ENCODE peak calls at places on chromosomes 5 and 9, in four cellular contexts. One of them, this sample, is unnamed.
A peak's percentile ranks its signal among the peaks of the same experiment; 100 is the strongest.

GRCh38 chr5:92320446-92320845 is 937.3 kb upstream of the ARRDC3 start:
- DNase-seq in Caki2: no peak
- DNase-seq in NCI-H1092: no peak
- DNase-seq in pancreas: no peak
- DNase-seq in this sample: no peak

GRCh38 chr5:179794575-179794974 is 789 bp downstream of the LTC4S start:
- DNase-seq in Caki2: no peak
- DNase-seq in NCI-H1092: no peak
- DNase-seq in pancreas: peak; percentile 74
- DNase-seq in this sample: no peak

GRCh38 chr5:23506329-23507236 is 826 bp upstream of the PRDM9 start:
- DNase-seq in Caki2: no peak
- DNase-seq in NCI-H1092: peak; percentile 77
- DNase-seq in pancreas: peak; percentile 58
- DNase-seq in this sample: peak; percentile 32

GRCh38 chr5:14296533-14297331 is 153.6 kb downstream of the TRIO start:
- DNase-seq in Caki2: no peak
- DNase-seq in NCI-H1092: peak; percentile 87
- DNase-seq in pancreas: no peak
- DNase-seq in this sample: no peak

GRCh38 chr9:134477342-134477925 is 151.2 kb downstream of the RXRA start:
- DNase-seq in Caki2: no peak
- DNase-seq in NCI-H1092: no peak
- DNase-seq in pancreas: peak; percentile 31
- DNase-seq in this sample: no peak

GRCh38 chr9:38079410-38080105 is 10.5 kb upstream of the SHB start:
- DNase-seq in Caki2: no peak
- DNase-seq in NCI-H1092: no peak
- DNase-seq in pancreas: no peak
- DNase-seq in this sample: no peak

GRCh38 chr9:120755827-120756434 is 37.3 kb downstream of the FBXW2 start:
- DNase-seq in Caki2: peak; percentile 40
- DNase-seq in NCI-H1092: peak; percentile 46
- DNase-seq in pancreas: no peak
- DNase-seq in this sample: no peak

GRCh38 chr9:101571114-101571513 is 23.7 kb downstream of the PPP3R2 start:
- DNase-seq in Caki2: no peak
- DNase-seq in NCI-H1092: no peak
- DNase-seq in pancreas: no peak
- DNase-seq in this sample: no peak

GRCh38 chr5:122436615-122437014 is 124.6 kb downstream of the SNCAIP start:
- DNase-seq in Caki2: no peak
- DNase-seq in NCI-H1092: no peak
- DNase-seq in pancreas: no peak
- DNase-seq in this sample: no peak

GRCh38 chr5:35029333-35029732 is 18.4 kb downstream of the AGXT2 start:
- DNase-seq in Caki2: no peak
- DNase-seq in NCI-H1092: no peak
- DNase-seq in pancreas: no peak
- DNase-seq in this sample: peak; percentile 85

GRCh38 chr9:78549711-78550110 is 252.8 kb downstream of the PSAT1 start:
- DNase-seq in Caki2: no peak
- DNase-seq in NCI-H1092: no peak
- DNase-seq in pancreas: no peak
- DNase-seq in this sample: no peak

GRCh38 chr9:136441191-136441680 is 1.6 kb upstream of the INPP5E start:
- DNase-seq in Caki2: no peak
- DNase-seq in NCI-H1092: no peak
- DNase-seq in pancreas: no peak
- DNase-seq in this sample: no peak

GRCh38 chr5:53331463-53331862 is 149.0 kb upstream of the FST start:
- DNase-seq in Caki2: no peak
- DNase-seq in NCI-H1092: no peak
- DNase-seq in pancreas: no peak
- DNase-seq in this sample: no peak

GRCh38 chr5:126449751-126450271 is 26.6 kb downstream of the GRAMD2B start:
- DNase-seq in Caki2: no peak
- DNase-seq in NCI-H1092: no peak
- DNase-seq in pancreas: no peak
- DNase-seq in this sample: no peak

GRCh38 chr9:119273325-119273904 is 95.8 kb downstream of the BRINP1 start:
- DNase-seq in Caki2: peak; percentile 41
- DNase-seq in NCI-H1092: no peak
- DNase-seq in pancreas: no peak
- DNase-seq in this sample: peak; percentile 59

GRCh38 chr9:37984672-37985611 is 81.0 kb upstream of the SLC25A51 start:
- DNase-seq in Caki2: no peak
- DNase-seq in NCI-H1092: peak; percentile 60
- DNase-seq in pancreas: peak; percentile 41
- DNase-seq in this sample: no peak

GRCh38 chr5:99675974-99676373 is 747.2 kb upstream of the CHD1 start:
- DNase-seq in Caki2: no peak
- DNase-seq in NCI-H1092: no peak
- DNase-seq in pancreas: no peak
- DNase-seq in this sample: no peak

GRCh38 chr9:76365028-76365427 is 29.2 kb downstream of the RFK start:
- DNase-seq in Caki2: peak; percentile 54
- DNase-seq in NCI-H1092: no peak
- DNase-seq in pancreas: no peak
- DNase-seq in this sample: peak; percentile 87

GRCh38 chr9:129102791-129103594 is 7.6 kb downstream of the CRAT start:
- DNase-seq in Caki2: no peak
- DNase-seq in NCI-H1092: no peak
- DNase-seq in pancreas: peak; percentile 91
- DNase-seq in this sample: no peak

GRCh38 chr9:95508242-95508967 is 8.4 kb downstream of the PTCH1 start:
- DNase-seq in Caki2: no peak
- DNase-seq in NCI-H1092: no peak
- DNase-seq in pancreas: no peak
- DNase-seq in this sample: no peak

GRCh38 chr9:91100878-91101450 is 260.8 kb downstream of the AUH start:
- DNase-seq in Caki2: no peak
- DNase-seq in NCI-H1092: no peak
- DNase-seq in pancreas: no peak
- DNase-seq in this sample: no peak

GRCh38 chr9:110027624-110028023 is 180.3 kb downstream of the C9orf152 start:
- DNase-seq in Caki2: no peak
- DNase-seq in NCI-H1092: no peak
- DNase-seq in pancreas: no peak
- DNase-seq in this sample: no peak

GRCh38 chr5:172642926-172643325 is 1.9 kb downstream of the NEURL1B start:
- DNase-seq in Caki2: no peak
- DNase-seq in NCI-H1092: no peak
- DNase-seq in pancreas: no peak
- DNase-seq in this sample: no peak

GRCh38 chr5:96520345-96520744 is 87.3 kb upstream of the PCSK1 start:
- DNase-seq in Caki2: no peak
- DNase-seq in NCI-H1092: no peak
- DNase-seq in pancreas: no peak
- DNase-seq in this sample: no peak

GRCh38 chr9:16154570-16155078 is 601.8 kb downstream of the CCDC171 start:
- DNase-seq in Caki2: no peak
- DNase-seq in NCI-H1092: peak; percentile 53
- DNase-seq in pancreas: peak; percentile 74
- DNase-seq in this sample: no peak

GRCh38 chr5:172554562-172554961 is 86.5 kb upstream of the NEURL1B start:
- DNase-seq in Caki2: no peak
- DNase-seq in NCI-H1092: no peak
- DNase-seq in pancreas: no peak
- DNase-seq in this sample: no peak

GRCh38 chr9:114005371-114006154 is 72.5 kb downstream of the AMBP start:
- DNase-seq in Caki2: no peak
- DNase-seq in NCI-H1092: no peak
- DNase-seq in pancreas: no peak
- DNase-seq in this sample: no peak

GRCh38 chr5:76325876-76326491 is 77.1 kb upstream of the IQGAP2 start:
- DNase-seq in Caki2: no peak
- DNase-seq in NCI-H1092: no peak
- DNase-seq in pancreas: no peak
- DNase-seq in this sample: no peak

GRCh38 chr5:143403357-143403606 is 204 bp downstream of the NR3C1 start:
- DNase-seq in Caki2: no peak
- DNase-seq in NCI-H1092: no peak
- DNase-seq in pancreas: no peak
- DNase-seq in this sample: no peak

GRCh38 chr9:14989811-14990210 is 79.6 kb upstream of the FREM1 start:
- DNase-seq in Caki2: peak; percentile 11
- DNase-seq in NCI-H1092: no peak
- DNase-seq in pancreas: no peak
- DNase-seq in this sample: no peak

GRCh38 chr5:133082128-133082527 is 30.3 kb downstream of the HSPA4 start:
- DNase-seq in Caki2: no peak
- DNase-seq in NCI-H1092: no peak
- DNase-seq in pancreas: no peak
- DNase-seq in this sample: no peak

GRCh38 chr9:112861638-112862555 is 28.8 kb downstream of the SLC46A2 start:
- DNase-seq in Caki2: no peak
- DNase-seq in NCI-H1092: no peak
- DNase-seq in pancreas: no peak
- DNase-seq in this sample: no peak

GRCh38 chr5:92064993-92065392 is 681.9 kb upstream of the ARRDC3 start:
- DNase-seq in Caki2: no peak
- DNase-seq in NCI-H1092: no peak
- DNase-seq in pancreas: no peak
- DNase-seq in this sample: no peak

GRCh38 chr5:6599739-6600138 is 33.1 kb downstream of the NSUN2 start:
- DNase-seq in Caki2: no peak
- DNase-seq in NCI-H1092: no peak
- DNase-seq in pancreas: no peak
- DNase-seq in this sample: no peak

GRCh38 chr9:70861376-70861775 is 260.0 kb downstream of the TRPM3 start:
- DNase-seq in Caki2: no peak
- DNase-seq in NCI-H1092: no peak
- DNase-seq in pancreas: no peak
- DNase-seq in this sample: no peak

GRCh38 chr9:134226221-134226930 is 62.0 kb upstream of the RNU6ATAC start:
- DNase-seq in Caki2: no peak
- DNase-seq in NCI-H1092: no peak
- DNase-seq in pancreas: peak; percentile 43
- DNase-seq in this sample: no peak

This sample was measured in epithelial cell of proximal tubule.